ENCODE peak calls at places on chromosomes 3 and 15, in four cellular contexts. One of them, this sample, is unnamed. For H3K4me1, the result is how much of the 10 kb centered on the place peaks cover.

GRCh38 chr15:77860101-77860691 is 217.3 kb downstream of the TBC1D2B start:
- DNase-seq in HCT116: no peak
- DNase-seq in left ventricle myocardium inferior: no peak
- DNase-seq in IMR-90: no peak
- DNase-seq in this sample: no peak

GRCh38 chr15:73952171-73952912 is 26.1 kb downstream of the LOXL1 start:
- DNase-seq in IMR-90: no peak
- DNase-seq in left ventricle myocardium inferior: no peak
- DNase-seq in HCT116: no peak
- DNase-seq in this sample: no peak

GRCh38 chr3:43366466-43366865 is 80.1 kb downstream of the SNRK start:
- DNase-seq in HCT116: no peak
- DNase-seq in left ventricle myocardium inferior: peak
- DNase-seq in IMR-90: no peak
- DNase-seq in this sample: no peak

GRCh38 chr3:11161666-11162065 is 7.4 kb downstream of the HRH1 start:
- DNase-seq in HCT116: no peak
- DNase-seq in left ventricle myocardium inferior: no peak
- DNase-seq in IMR-90: no peak
- DNase-seq in this sample: no peak

GRCh38 chr3:126112531-126113237 is 28.8 kb upstream of the SLC41A3 start:
- DNase-seq in HCT116: no peak
- DNase-seq in left ventricle myocardium inferior: no peak
- DNase-seq in IMR-90: no peak
- DNase-seq in this sample: no peak

GRCh38 chr3:185718736-185719456 is 105.9 kb downstream of the IGF2BP2 start:
- DNase-seq in left ventricle myocardium inferior: no peak
- DNase-seq in HCT116: no peak
- DNase-seq in IMR-90: no peak
- DNase-seq in this sample: no peak

GRCh38 chr3:177420643-177421042 is 223.4 kb upstream of the TBL1XR1 start:
- DNase-seq in left ventricle myocardium inferior: no peak
- DNase-seq in IMR-90: peak
- DNase-seq in HCT116: no peak
- DNase-seq in this sample: no peak

GRCh38 chr3:132880986-132881385 is 157.2 kb upstream of the TMEM108 start:
- DNase-seq in IMR-90: no peak
- DNase-seq in HCT116: no peak
- DNase-seq in left ventricle myocardium inferior: no peak
- DNase-seq in this sample: no peak

GRCh38 chr3:177283983-177284382 is 86.7 kb upstream of the TBL1XR1 start:
- DNase-seq in HCT116: no peak
- DNase-seq in IMR-90: no peak
- DNase-seq in left ventricle myocardium inferior: no peak
- DNase-seq in this sample: no peak

GRCh38 chr3:141877911-141878310 is 1.5 kb downstream of the ATP1B3 start:
- DNase-seq in IMR-90: peak
- DNase-seq in HCT116: no peak
- DNase-seq in left ventricle myocardium inferior: no peak
- DNase-seq in this sample: no peak

GRCh38 chr3:43748179-43748578 is 57.4 kb downstream of the ABHD5 start:
- DNase-seq in left ventricle myocardium inferior: no peak
- DNase-seq in IMR-90: peak
- DNase-seq in HCT116: no peak
- DNase-seq in this sample: no peak

GRCh38 chr3:147187687-147188086 is 218.7 kb downstream of the ZIC4 start:
- DNase-seq in left ventricle myocardium inferior: no peak
- DNase-seq in IMR-90: no peak
- DNase-seq in HCT116: no peak
- DNase-seq in this sample: no peak

GRCh38 chr3:179027326-179027900 is 44.2 kb downstream of the ZMAT3 start:
- DNase-seq in IMR-90: peak
- DNase-seq in left ventricle myocardium inferior: no peak
- DNase-seq in HCT116: no peak
- DNase-seq in this sample: peak

DNA sequence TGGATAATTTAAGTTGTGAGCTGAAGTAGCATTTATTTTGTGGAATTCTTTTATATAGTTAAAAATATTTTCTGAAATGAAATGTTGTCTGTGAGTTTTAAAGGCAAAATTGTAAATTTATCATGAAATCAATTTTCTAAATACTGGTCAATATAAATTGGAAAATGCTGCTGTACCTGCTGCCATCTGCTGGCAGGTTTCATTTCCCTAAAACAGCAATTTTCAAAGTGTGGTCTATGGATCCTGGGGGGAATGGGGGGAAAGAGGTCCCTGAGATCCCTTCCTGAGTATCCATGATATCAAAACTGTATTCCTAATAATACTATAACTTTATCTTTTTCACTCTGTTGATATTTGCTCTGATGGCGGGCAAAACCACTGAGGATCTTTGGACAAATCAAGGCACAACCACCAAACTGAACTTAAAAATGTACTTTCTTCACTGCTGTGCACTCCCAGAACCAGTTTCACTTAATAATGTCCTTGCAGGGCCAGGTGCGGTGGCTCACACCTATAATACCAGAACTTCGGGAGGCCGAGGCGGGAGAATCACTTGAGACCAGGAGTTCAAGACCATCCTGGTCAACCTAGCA is 17.2 kb upstream of the CCR4 start:
- DNase-seq in IMR-90: peak
- DNase-seq in left ventricle myocardium inferior: no peak
- DNase-seq in HCT116: peak
- DNase-seq in this sample: peak
- TF ChIP-seq CTCF in IMR-90: peak
- TF ChIP-seq CTCF in left ventricle myocardium inferior: peak
- TF ChIP-seq CTCF in HCT116: peak
- TF ChIP-seq CTCF in this sample: peak

GRCh38 chr15:96766387-96766786 is 435.9 kb downstream of the NR2F2 start:
- DNase-seq in left ventricle myocardium inferior: no peak
- DNase-seq in IMR-90: no peak
- DNase-seq in HCT116: no peak
- DNase-seq in this sample: no peak
- H3K4me1 ChIP-seq in left ventricle myocardium inferior: under half
- H3K4me1 ChIP-seq in IMR-90: under half
- H3K4me1 ChIP-seq in HCT116: under half
- H3K4me1 ChIP-seq in this sample: under half

DNA sequence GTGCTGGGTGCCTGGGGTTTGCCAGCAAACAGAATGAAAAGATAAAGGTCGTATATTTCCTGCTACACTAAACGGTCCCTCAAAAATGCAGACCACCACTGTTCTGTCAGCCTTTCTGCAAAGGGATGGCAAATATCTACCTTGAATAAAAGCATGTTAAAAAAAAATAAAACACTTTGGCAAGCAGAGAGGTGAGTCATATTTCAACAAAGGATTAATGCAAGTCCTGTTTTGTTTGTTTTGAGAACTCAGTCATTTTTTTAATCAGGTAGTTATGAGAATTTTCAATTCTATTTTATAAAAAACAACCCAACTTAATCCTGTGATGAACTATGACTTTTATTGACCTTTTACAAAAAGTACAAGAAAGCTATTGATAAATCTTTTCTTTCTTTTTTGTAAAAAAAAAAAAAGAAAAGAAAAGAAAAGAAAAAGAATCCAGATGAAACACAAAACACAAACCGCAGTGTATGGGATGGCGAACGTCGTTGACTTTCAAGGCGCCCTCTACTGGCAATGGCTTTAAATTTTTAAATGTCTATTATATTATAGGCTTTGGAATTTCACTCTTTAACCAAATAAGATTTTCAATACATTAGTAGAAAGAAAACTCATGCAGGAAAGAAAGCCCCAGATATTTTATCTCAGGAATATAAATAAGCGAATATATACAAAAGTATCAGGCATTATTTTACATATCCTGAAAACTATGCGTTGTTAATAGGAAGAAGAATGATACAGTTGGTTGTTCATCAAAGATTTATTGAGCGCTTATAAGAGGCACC is 87.8 kb downstream of the NCEH1 start:
- DNase-seq in IMR-90: peak
- DNase-seq in HCT116: no peak
- DNase-seq in left ventricle myocardium inferior: no peak
- DNase-seq in this sample: peak
- TF ChIP-seq CTCF in IMR-90: peak
- TF ChIP-seq CTCF in HCT116: peak
- TF ChIP-seq CTCF in left ventricle myocardium inferior: peak
- TF ChIP-seq CTCF in this sample: peak

GRCh38 chr15:70495988-70496387 is 267.4 kb downstream of the UACA start:
- DNase-seq in HCT116: no peak
- DNase-seq in IMR-90: no peak
- DNase-seq in left ventricle myocardium inferior: no peak
- DNase-seq in this sample: no peak

GRCh38 chr15:70493376-70493775 is 270.0 kb downstream of the UACA start:
- DNase-seq in HCT116: no peak
- DNase-seq in IMR-90: no peak
- DNase-seq in left ventricle myocardium inferior: no peak
- DNase-seq in this sample: no peak

GRCh38 chr15:70494529-70494860 is 268.9 kb downstream of the UACA start:
- DNase-seq in HCT116: no peak
- DNase-seq in IMR-90: no peak
- DNase-seq in left ventricle myocardium inferior: no peak
- DNase-seq in this sample: no peak

GRCh38 chr15:70493787-70494514 is 269.4 kb downstream of the UACA start:
- DNase-seq in left ventricle myocardium inferior: no peak
- DNase-seq in IMR-90: peak
- DNase-seq in HCT116: no peak
- DNase-seq in this sample: no peak

GRCh38 chr15:70494861-70495571 is 268.3 kb downstream of the UACA start:
- DNase-seq in left ventricle myocardium inferior: no peak
- DNase-seq in HCT116: no peak
- DNase-seq in IMR-90: peak
- DNase-seq in this sample: no peak
- H3K4me1 ChIP-seq in left ventricle myocardium inferior: under half
- H3K4me1 ChIP-seq in HCT116: under half
- H3K4me1 ChIP-seq in IMR-90: under half
- H3K4me1 ChIP-seq in this sample: under half

GRCh38 chr3:181711325-181712135 is at the start of gene SOX2:
- DNase-seq in left ventricle myocardium inferior: peak
- DNase-seq in HCT116: peak
- DNase-seq in IMR-90: peak
- DNase-seq in this sample: peak
- TF ChIP-seq CTCF in left ventricle myocardium inferior: no peak
- TF ChIP-seq CTCF in HCT116: no peak
- TF ChIP-seq CTCF in IMR-90: no peak
- TF ChIP-seq CTCF in this sample: no peak

GRCh38 chr3:13220991-13221390 is 147.8 kb upstream of the IQSEC1 start:
- DNase-seq in HCT116: no peak
- DNase-seq in IMR-90: no peak
- DNase-seq in left ventricle myocardium inferior: no peak
- DNase-seq in this sample: no peak
- H3K4me1 ChIP-seq in HCT116: under half
- H3K4me1 ChIP-seq in IMR-90: under half
- H3K4me1 ChIP-seq in left ventricle myocardium inferior: under half
- H3K4me1 ChIP-seq in this sample: under half

DNA sequence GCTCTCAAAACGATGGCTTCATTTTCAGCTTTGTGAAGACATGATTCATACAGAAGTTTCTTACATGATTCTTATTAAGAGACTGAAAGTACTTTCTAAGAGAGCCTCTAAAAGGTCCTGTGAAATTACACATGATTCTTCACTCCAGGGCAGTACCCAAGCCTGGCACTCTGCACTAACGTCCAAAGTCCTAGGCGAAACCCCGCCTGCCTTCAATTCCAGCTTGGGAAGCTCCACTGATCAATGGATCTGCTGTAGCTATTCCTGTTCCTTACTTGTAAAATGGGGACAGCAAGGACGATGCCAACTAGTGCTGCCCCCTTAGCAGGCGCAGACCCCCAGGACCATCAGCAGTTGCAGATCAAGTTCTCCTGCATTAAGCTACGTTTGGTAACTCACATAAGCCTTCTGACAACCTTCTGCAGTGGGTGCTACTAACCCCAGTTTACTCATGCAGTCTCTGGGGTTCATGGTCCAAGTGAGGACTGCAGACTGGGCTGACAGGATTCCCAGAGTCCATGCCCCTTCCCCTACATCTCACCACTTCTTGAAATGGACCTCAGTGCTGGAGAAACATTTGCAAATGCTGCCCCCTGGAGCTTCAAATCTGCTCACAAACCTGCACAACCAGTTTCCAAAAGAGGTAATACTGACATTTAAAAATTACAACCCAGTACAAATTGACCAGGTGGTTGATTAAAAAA is 10.6 kb downstream of the CHCHD4 start:
- DNase-seq in HCT116: no peak
- DNase-seq in left ventricle myocardium inferior: no peak
- DNase-seq in IMR-90: no peak
- DNase-seq in this sample: no peak
- TF ChIP-seq CTCF in HCT116: peak
- TF ChIP-seq CTCF in left ventricle myocardium inferior: peak
- TF ChIP-seq CTCF in IMR-90: peak
- TF ChIP-seq CTCF in this sample: no peak

This sample was measured in testis.